ENCODE peak calls at places on chromosomes 3 and 15, in nine cellular contexts. R is lower lobe of right lung, D is HFFc6, X is heart left ventricle, P is GM12865, Q is nephron progenitor cell, M is AG04449, N is GM20000, I is MCF 10A. E is an unnamed sample.

GRCh38 chr3:171753665-171754408 is 56.4 kb downstream of the PLD1 start:
- DNase-seq in D (peak), M (peak), R (no peak), N (no peak), Q (no peak), X (no peak), I (peak), P (peak), E (no peak)

GRCh38 chr3:143484851-143485512 is 363.3 kb downstream of the SLC9A9 start:
- DNase-seq in R (no peak), Q (no peak), M (no peak), I (no peak), N (no peak), X (no peak), P (no peak), D (no peak), E (no peak)

GRCh38 chr3:184636774-184637316 is 75.0 kb downstream of the MAGEF1 start:
- DNase-seq in M (peak), D (peak), X (no peak), N (no peak), I (peak), P (no peak), Q (no peak), R (no peak), E (no peak)

GRCh38 chr3:44427683-44428082 is 49.8 kb downstream of the ZNF445 start:
- DNase-seq in N (no peak), I (no peak), P (no peak), Q (no peak), D (no peak), X (no peak), R (no peak), M (no peak), E (no peak)

GRCh38 chr3:66494964-66495581 is 5.7 kb downstream of the LRIG1 start:
- DNase-seq in D (no peak), M (no peak), R (no peak), Q (no peak), N (no peak), I (no peak), P (no peak), X (no peak), E (peak)

GRCh38 chr3:54822206-54822605 is 105.7 kb downstream of the LRTM1 start:
- DNase-seq in P (no peak), Q (no peak), X (no peak), R (no peak), I (peak), M (no peak), D (peak), N (no peak), E (no peak)

GRCh38 chr3:52061116-52061910 is 4.9 kb upstream of the DUSP7 start:
- DNase-seq in P (no peak), R (no peak), M (no peak), X (no peak), D (no peak), I (no peak), Q (no peak), N (no peak), E (no peak)

GRCh38 chr3:42498791-42499477 is 3.5 kb upstream of the VIPR1 start:
- DNase-seq in M (no peak), R (no peak), D (no peak), Q (no peak), N (no peak), X (no peak), P (no peak), I (no peak), E (no peak)

GRCh38 chr3:36214460-36214859 is 165.8 kb upstream of the STAC start:
- DNase-seq in R (no peak), X (no peak), P (no peak), M (no peak), Q (no peak), D (no peak), N (no peak), I (no peak), E (no peak)

GRCh38 chr15:80081390-80081789 is 21.9 kb downstream of the ZFAND6 start:
- DNase-seq in I (no peak), D (no peak), N (no peak), X (no peak), Q (no peak), M (no peak), R (no peak), P (no peak), E (peak)

GRCh38 chr3:46867550-46867898 is 4.3 kb upstream of the MYL3 start:
- DNase-seq in P (no peak), M (no peak), Q (no peak), N (no peak), D (no peak), X (peak), I (no peak), R (peak), E (no peak)

GRCh38 chr3:78729921-78730320 is 1037.9 kb downstream of the ROBO1 start:
- DNase-seq in M (no peak), D (no peak), R (no peak), I (no peak), P (no peak), X (no peak), Q (no peak), N (no peak), E (no peak)

GRCh38 chr15:100767002-100767825 is 112.4 kb upstream of the ALDH1A3 start:
- DNase-seq in X (no peak), D (no peak), M (no peak), N (peak), R (no peak), Q (no peak), I (no peak), P (no peak), E (no peak)

GRCh38 chr3:190865419-190865818 is 2.9 kb upstream of the GMNC start:
- DNase-seq in N (no peak), M (no peak), P (no peak), R (no peak), D (no peak), I (no peak), Q (no peak), X (no peak), E (no peak)

GRCh38 chr15:60669351-60669750 is 190.4 kb upstream of the ICE2 start:
- DNase-seq in I (no peak), D (no peak), M (no peak), X (no peak), Q (no peak), R (no peak), N (no peak), P (no peak), E (no peak)

GRCh38 chr3:123258811-123259420 is 57.2 kb downstream of the SEC22A start:
- DNase-seq in Q (no peak), X (no peak), R (no peak), I (peak), N (no peak), D (peak), P (peak), M (no peak), E (peak)

GRCh38 chr15:95132774-95133173 is 901.4 kb downstream of the MCTP2 start:
- DNase-seq in D (peak), M (peak), I (peak), P (no peak), R (no peak), X (no peak), N (no peak), Q (no peak), E (no peak)

GRCh38 chr3:99114565-99115291 is 213.2 kb upstream of the DCBLD2 start:
- DNase-seq in N (peak), I (peak), M (no peak), X (no peak), Q (peak), R (no peak), D (peak), P (peak), E (peak)

GRCh38 chr3:126456211-126456610 is 19.5 kb downstream of the ZXDC start:
- DNase-seq in X (no peak), I (no peak), M (no peak), D (no peak), N (no peak), R (peak), P (no peak), Q (no peak), E (no peak)

GRCh38 chr3:13670292-13670691 is 121.4 kb downstream of the FBLN2 start:
- DNase-seq in P (no peak), R (no peak), D (no peak), M (no peak), I (no peak), N (no peak), Q (no peak), X (no peak), E (no peak)

GRCh38 chr15:47194718-47195117 is 522.6 kb upstream of the SEMA6D start:
- DNase-seq in M (no peak), I (peak), R (no peak), P (peak), D (peak), N (no peak), Q (no peak), X (no peak), E (peak)

GRCh38 chr3:174125267-174125844 is 727.8 kb downstream of the NLGN1 start:
- DNase-seq in I (peak), X (no peak), P (no peak), D (peak), N (peak), R (no peak), Q (no peak), M (no peak), E (peak)

GRCh38 chr3:57952651-57953050 is 55.6 kb upstream of the FLNB start:
- DNase-seq in X (no peak), P (no peak), R (no peak), Q (no peak), I (no peak), D (no peak), M (no peak), N (no peak), E (no peak)

GRCh38 chr3:174776123-174776522 is 83.0 kb upstream of the NAALADL2 start:
- DNase-seq in D (peak), Q (no peak), X (no peak), I (peak), P (no peak), M (no peak), N (no peak), R (no peak), E (no peak)

GRCh38 chr3:114660808-114661207 is 367.0 kb downstream of the TIGIT start:
- DNase-seq in D (no peak), X (no peak), Q (no peak), P (no peak), M (no peak), R (no peak), I (no peak), N (no peak), E (no peak)

GRCh38 chr3:49171119-49171774 is at the start of gene KLHDC8B:
- DNase-seq in X (peak), I (peak), M (no peak), Q (peak), N (peak), R (peak), P (peak), D (peak), E (peak)

GRCh38 chr3:42655331-42655888 is 1.9 kb downstream of the ZBTB47 start:
- DNase-seq in M (no peak), Q (no peak), R (no peak), I (no peak), P (no peak), D (no peak), N (peak), X (no peak), E (no peak)

GRCh38 chr3:81871358-81872152 is 110.1 kb upstream of the GBE1 start:
- DNase-seq in I (peak), R (no peak), N (no peak), M (no peak), P (peak), Q (no peak), D (no peak), X (no peak), E (no peak)
- TF ChIP-seq CTCF in I (peak), R (no peak), N (no peak), M (no peak), P (no peak), Q (peak), D (peak), X (peak), E (peak)

GRCh38 chr3:106413683-106414082 is 544.9 kb upstream of the CBLB start:
- DNase-seq in M (no peak), R (no peak), N (no peak), D (no peak), P (no peak), X (no peak), I (no peak), Q (no peak), E (no peak)
- TF ChIP-seq CTCF in M (no peak), R (no peak), N (no peak), D (no peak), P (no peak), X (no peak), I (no peak), Q (no peak), E (no peak)

GRCh38 chr15:70714575-70714974 is 48.8 kb downstream of the UACA start:
- DNase-seq in M (no peak), X (no peak), P (no peak), Q (no peak), D (no peak), N (no peak), R (no peak), I (peak), E (no peak)
- TF ChIP-seq CTCF in M (no peak), X (no peak), P (no peak), Q (no peak), D (no peak), N (no peak), R (no peak), I (no peak), E (no peak)

GRCh38 chr3:158789592-158789991 is 12.3 kb upstream of the MFSD1 start:
- DNase-seq in I (peak), R (no peak), P (peak), N (no peak), D (peak), M (no peak), Q (no peak), X (no peak), E (peak)
- TF ChIP-seq CTCF in I (peak), R (peak), P (peak), N (no peak), D (peak), M (peak), Q (no peak), X (no peak), E (peak)